ENCODE peak calls at places on chromosomes 11 and 22, in eight cellular contexts. Z is kidney; U is cardiac muscle cell; H is psoas muscle; V is heart left ventricle; M is A549; S is CD8-positive, alpha-beta memory T cell; R is stomach. J is an unnamed sample. For H3K4me1, the result is how much of the 10 kb centered on the place peaks cover.

GRCh38 chr11:62974848-62975522 is 9.8 kb downstream of the SLC22A6 start:
- DNase-seq in M (peak), H (peak), U (peak), R (peak), V (peak), S (no peak), Z (no peak), J (no peak)

GRCh38 chr11:109184376-109184775 is 237.6 kb upstream of the C11orf87 start:
- DNase-seq in U (no peak), M (no peak), S (no peak), Z (no peak), R (no peak), V (no peak), H (no peak), J (no peak)

GRCh38 chr11:95121687-95122086 is 32.0 kb downstream of the ENDOD1 start:
- DNase-seq in U (no peak), S (no peak), R (no peak), V (no peak), H (no peak), Z (no peak), M (no peak), J (no peak)

GRCh38 chr11:2554338-2555240 is 109.8 kb downstream of the KCNQ1 start:
- DNase-seq in U (no peak), M (no peak), V (no peak), S (no peak), H (no peak), R (no peak), Z (peak), J (peak)

GRCh38 chr22:39289445-39290247 is 29.8 kb downstream of the RPL3 start:
- DNase-seq in Z (no peak), U (no peak), H (no peak), R (no peak), M (no peak), S (no peak), V (no peak), J (no peak)

GRCh38 chr11:102476812-102477211 is 24.2 kb upstream of the TMEM123 start:
- DNase-seq in S (peak), H (no peak), M (no peak), U (peak), R (peak), V (peak), Z (no peak), J (no peak)

GRCh38 chr22:34812631-34813030 is 253.3 kb upstream of the ISX start:
- DNase-seq in Z (no peak), M (no peak), S (no peak), R (no peak), U (no peak), V (no peak), H (no peak), J (no peak)

GRCh38 chr11:10116588-10116987 is 177.4 kb downstream of the SBF2 start:
- DNase-seq in U (no peak), R (no peak), M (no peak), V (no peak), H (no peak), Z (no peak), S (no peak), J (no peak)

GRCh38 chr22:31091106-31091975 is 10.2 kb downstream of the SMTN start:
- DNase-seq in H (peak), Z (no peak), S (no peak), V (no peak), R (no peak), U (no peak), M (no peak), J (no peak)

GRCh38 chr11:13225058-13226001 is 52.3 kb upstream of the BMAL1 start:
- DNase-seq in V (no peak), S (no peak), R (no peak), U (no peak), M (no peak), Z (no peak), H (no peak), J (no peak)

GRCh38 chr11:35626511-35626910 is 8.3 kb downstream of the FJX1 start:
- DNase-seq in V (no peak), U (no peak), R (no peak), Z (no peak), S (no peak), H (no peak), M (no peak), J (no peak)

GRCh38 chr11:12390258-12390657 is 12.9 kb downstream of the PARVA start:
- DNase-seq in Z (no peak), U (no peak), M (no peak), R (no peak), S (no peak), V (no peak), H (no peak), J (no peak)

GRCh38 chr11:2202071-2202899 is 30.7 kb upstream of the TH start:
- DNase-seq in S (no peak), H (peak), V (peak), U (no peak), M (no peak), R (peak), Z (peak), J (peak)

GRCh38 chr11:103978588-103979580 is 57.6 kb upstream of the DDI1 start:
- DNase-seq in H (no peak), R (no peak), Z (no peak), M (no peak), U (no peak), S (no peak), V (no peak), J (no peak)

GRCh38 chr11:110311783-110312578 is 15.6 kb upstream of the RDX start:
- DNase-seq in S (no peak), Z (no peak), U (no peak), V (no peak), M (no peak), R (no peak), H (no peak), J (no peak)

GRCh38 chr11:119863236-119863635 is 134.2 kb upstream of the NECTIN1 start:
- DNase-seq in R (no peak), H (no peak), U (no peak), M (no peak), Z (no peak), V (no peak), S (no peak), J (no peak)

GRCh38 chr22:20624161-20624616 is 116.8 kb downstream of the MED15 start:
- DNase-seq in R (no peak), V (no peak), M (no peak), Z (no peak), H (peak), S (no peak), U (no peak), J (no peak)

GRCh38 chr11:11427185-11427944 is 74.3 kb upstream of the CSNK2A3 start:
- DNase-seq in R (no peak), M (no peak), V (no peak), S (no peak), H (no peak), Z (no peak), U (peak), J (no peak)

GRCh38 chr11:122157540-122158173 is 41.6 kb upstream of the BLID start:
- DNase-seq in M (no peak), R (no peak), H (no peak), V (no peak), S (no peak), Z (no peak), U (no peak), J (no peak)

GRCh38 chr11:14969922-14970323 is 2.2 kb downstream of the CALCA start:
- DNase-seq in U (peak), H (no peak), M (no peak), V (peak), S (no peak), R (peak), Z (no peak), J (no peak)

GRCh38 chr11:57378166-57378565 is 2.8 kb downstream of the PRG3 start:
- DNase-seq in R (no peak), S (no peak), M (no peak), Z (no peak), U (no peak), V (no peak), H (no peak), J (no peak)

GRCh38 chr11:35483131-35483800 is 42.1 kb downstream of the PAMR1 start:
- DNase-seq in R (no peak), V (no peak), M (no peak), S (no peak), U (no peak), H (no peak), Z (no peak), J (no peak)

GRCh38 chr22:20391222-20391621 is 2.7 kb upstream of the ZNF74 start:
- DNase-seq in M (no peak), U (no peak), Z (no peak), H (no peak), R (no peak), S (no peak), V (no peak), J (no peak)

GRCh38 chr22:25399649-25400151 is 164.8 kb upstream of the GRK3 start:
- DNase-seq in R (no peak), S (no peak), H (no peak), M (no peak), Z (peak), V (no peak), U (no peak), J (no peak)
- H3K4me1 ChIP-seq in R (half or more), S (under half), H (under half), M (half or more), Z (under half), V (under half), U (under half), J (under half)

GRCh38 chr22:46766611-46767010 is 4.2 kb downstream of the TBC1D22A start:
- DNase-seq in H (no peak), R (no peak), S (no peak), Z (no peak), U (no peak), V (no peak), M (no peak), J (peak)
- H3K4me1 ChIP-seq in H (under half), R (half or more), S (under half), Z (under half), U (under half), V (under half), M (under half), J (half or more)

GRCh38 chr11:126992804-126993111 is 7.8 kb downstream of the KIRREL3 start:
- DNase-seq in U (no peak), S (no peak), M (no peak), V (no peak), Z (no peak), R (no peak), H (no peak), J (no peak)
- H3K4me1 ChIP-seq in U (under half), S (under half), M (half or more), V (under half), Z (under half), R (under half), H (under half), J (under half)

GRCh38 chr11:72630104-72630852 is 43.9 kb downstream of the PDE2A start:
- DNase-seq in U (no peak), Z (no peak), R (no peak), H (no peak), V (no peak), S (no peak), M (no peak), J (no peak)
- H3K4me1 ChIP-seq in U (under half), Z (under half), R (half or more), H (under half), V (under half), S (under half), M (under half), J (under half)

DNA sequence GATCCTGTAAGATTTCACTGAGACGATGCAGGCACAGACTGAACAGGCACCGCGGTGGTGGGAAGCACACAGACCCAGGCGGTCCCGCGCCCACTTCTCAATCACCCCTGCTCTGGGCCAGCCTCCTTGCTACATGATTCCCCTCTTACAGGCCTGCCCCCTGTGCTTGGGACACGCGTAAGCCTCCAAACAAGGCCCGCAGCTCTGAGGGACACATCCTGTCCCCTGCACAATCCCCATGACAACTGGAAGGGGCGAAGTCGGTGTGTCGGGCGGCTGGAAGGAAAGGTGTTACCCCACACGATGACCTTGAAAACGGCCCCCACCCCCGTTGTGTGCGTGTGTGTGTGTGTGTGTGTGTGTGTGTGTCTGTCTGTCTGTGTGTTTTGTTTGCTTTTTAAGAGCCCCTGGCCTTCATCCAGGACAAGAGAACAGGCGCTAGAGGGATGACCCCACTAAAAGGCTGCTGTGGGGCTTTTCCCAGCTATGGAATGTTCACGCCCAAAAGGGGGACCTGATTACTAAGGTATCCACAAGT is 13.1 kb downstream of the CELSR1 start:
- DNase-seq in U (no peak), M (no peak), Z (peak), S (no peak), R (no peak), V (no peak), H (no peak), J (no peak)
- H3K4me1 ChIP-seq in U (under half), M (half or more), Z (under half), S (under half), R (under half), V (under half), H (under half), J (under half)

GRCh38 chr11:128482512-128483191 is 104.7 kb downstream of the ETS1 start:
- DNase-seq in S (peak), V (peak), Z (peak), U (no peak), H (peak), M (no peak), R (no peak), J (no peak)

GRCh38 chr11:128481135-128481534 is 106.2 kb downstream of the ETS1 start:
- DNase-seq in Z (no peak), H (no peak), M (no peak), R (no peak), U (no peak), S (no peak), V (no peak), J (no peak)

GRCh38 chr11:128482092-128482491 is 105.3 kb downstream of the ETS1 start:
- DNase-seq in S (no peak), R (no peak), Z (no peak), U (no peak), V (no peak), M (no peak), H (no peak), J (no peak)

GRCh38 chr11:128480066-128480465 is 107.3 kb downstream of the ETS1 start:
- DNase-seq in S (no peak), M (no peak), Z (no peak), R (no peak), H (no peak), U (no peak), V (peak), J (no peak)

DNA sequence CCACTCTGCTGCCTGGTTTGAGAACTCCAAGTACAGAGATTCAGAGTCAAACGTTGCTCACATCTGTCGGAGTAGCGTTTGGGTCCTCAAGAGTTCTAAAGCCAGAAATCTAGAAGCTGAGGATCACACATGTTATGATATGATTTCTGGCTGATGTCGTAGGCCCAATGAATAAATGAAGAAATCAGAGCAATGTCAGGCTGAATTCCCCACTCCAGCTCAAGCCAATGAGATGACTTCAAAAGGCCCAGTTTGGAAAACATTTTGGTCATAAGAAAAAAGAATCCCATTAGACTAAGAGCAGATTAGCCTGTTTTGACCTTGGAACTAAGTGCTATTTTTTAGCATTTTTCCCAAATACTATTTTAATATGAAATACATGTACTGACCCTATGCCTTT is 106.7 kb downstream of the ETS1 start:
- DNase-seq in V (no peak), Z (no peak), H (no peak), U (no peak), S (no peak), R (no peak), M (no peak), J (no peak)
- H3K4me1 ChIP-seq in V (under half), Z (under half), H (under half), U (under half), S (half or more), R (half or more), M (under half), J (half or more)

J was measured in left lung.